ENCODE peak calls at places on chromosomes 6 and 20, in four cellular contexts. W is IMR-90, K is H9, R is mesendoderm. L is an unnamed sample.

GRCh38 chr6:42106663-42107023 is 35.8 kb downstream of the C6orf132 start:
- DNase-seq in R (no peak), W (no peak), K (no peak), L (no peak)

GRCh38 chr20:45070932-45071632 is 29.8 kb downstream of the KCNS1 start:
- DNase-seq in K (no peak), W (peak; percentile 26), R (no peak), L (no peak)

GRCh38 chr20:46844965-46845364 is 49.7 kb upstream of the EYA2 start:
- DNase-seq in R (no peak), K (no peak), W (no peak), L (no peak)

GRCh38 chr6:136067731-136068341 is 182.3 kb downstream of the MTFR2 start:
- DNase-seq in W (peak; percentile 39), R (peak; percentile 99), K (peak; percentile 63), L (peak; percentile 48)

GRCh38 chr6:89930789-89931188 is 36.5 kb downstream of the GJA10 start:
- DNase-seq in R (no peak), K (no peak), W (no peak), L (peak; percentile 43)

GRCh38 chr6:95693108-95693507 is 115.8 kb downstream of the MANEA start:
- DNase-seq in R (peak; percentile 28), K (no peak), W (no peak), L (no peak)

GRCh38 chr20:63094767-63095499 is 88.2 kb upstream of the BHLHE23 start:
- DNase-seq in W (no peak), R (no peak), K (peak; percentile 17), L (no peak)

GRCh38 chr20:57652865-57653545 is 32.8 kb upstream of the ZBP1 start:
- DNase-seq in W (no peak), R (no peak), K (peak; percentile 22), L (no peak)

GRCh38 chr6:39929733-39930461 is 4.4 kb downstream of the MOCS1 start:
- DNase-seq in R (no peak), W (peak; percentile 26), K (no peak), L (no peak)

GRCh38 chr6:26123675-26124549 is 36.7 kb downstream of the HFE start:
- DNase-seq in K (peak; percentile 89), R (peak; percentile 100), W (peak; percentile 100), L (peak; percentile 80)

GRCh38 chr6:50586074-50586473 is 127.3 kb upstream of the TFAP2D start:
- DNase-seq in K (peak; percentile 31), W (no peak), R (no peak), L (no peak)

GRCh38 chr20:48463916-48464315 is 363.9 kb downstream of the PREX1 start:
- DNase-seq in K (no peak), R (peak; percentile 39), W (peak; percentile 63), L (no peak)

GRCh38 chr6:23013776-23014175 is 444.4 kb downstream of the HDGFL1 start:
- DNase-seq in W (peak; percentile 80), K (no peak), R (peak; percentile 52), L (no peak)

GRCh38 chr6:4008324-4009047 is 70.5 kb downstream of the FAM217A start:
- DNase-seq in K (no peak), W (peak; percentile 92), R (peak; percentile 48), L (no peak)

GRCh38 chr6:1424306-1424927 is 35.0 kb downstream of the FOXF2 start:
- DNase-seq in W (peak; percentile 77), R (peak; percentile 79), K (peak; percentile 74), L (peak; percentile 31)

GRCh38 chr6:154792761-154793160 is 59.5 kb downstream of the SCAF8 start:
- DNase-seq in W (peak; percentile 12), K (no peak), R (no peak), L (no peak)

GRCh38 chr20:62066339-62066982 is 780 bp upstream of the TAF4 start:
- DNase-seq in W (no peak), R (peak; percentile 87), K (peak; percentile 73), L (peak; percentile 79)

GRCh38 chr20:12775041-12775440 is 233.7 kb upstream of the SPTLC3 start:
- DNase-seq in R (peak; percentile 31), K (no peak), W (no peak), L (no peak)

GRCh38 chr20:58461899-58462298 is 53.3 kb downstream of the APCDD1L start:
- DNase-seq in R (no peak), W (no peak), K (no peak), L (no peak)

GRCh38 chr6:48917233-48917632 is 545.8 kb downstream of the MMUT start:
- DNase-seq in R (no peak), K (no peak), W (no peak), L (no peak)

GRCh38 chr20:33450867-33451266 is 7.3 kb upstream of the SNTA1 start:
- DNase-seq in K (no peak), R (no peak), W (peak; percentile 40), L (no peak)

GRCh38 chr6:33744895-33745546 is 1.7 kb downstream of the IP6K3 start:
- DNase-seq in K (no peak), R (no peak), W (no peak), L (peak; percentile 59)

GRCh38 chr6:133837801-133838349 is 51.0 kb upstream of the TCF21 start:
- DNase-seq in W (no peak), R (peak; percentile 88), K (peak; percentile 91), L (peak; percentile 87)

GRCh38 chr6:44256291-44257006 is 879 bp downstream of the SLC35B2 start:
- DNase-seq in K (peak; percentile 62), W (no peak), R (peak; percentile 68), L (peak; percentile 60)

GRCh38 chr20:53805895-53806384 is 212.3 kb upstream of the ZNF217 start:
- DNase-seq in W (peak; percentile 81), K (no peak), R (no peak), L (no peak)

GRCh38 chr20:23128461-23129125 is 42.5 kb upstream of the CD93 start:
- DNase-seq in R (no peak), K (no peak), W (no peak), L (no peak)

GRCh38 chr20:53989401-53989800 is 81.0 kb downstream of the BCAS1 start:
- DNase-seq in K (no peak), R (no peak), W (no peak), L (no peak)

GRCh38 chr6:129015721-129016120 is 132.8 kb downstream of the LAMA2 start:
- DNase-seq in K (no peak), W (no peak), R (no peak), L (no peak)

GRCh38 chr6:142112451-142113061 is 20.2 kb upstream of the GJE1 start:
- DNase-seq in R (peak; percentile 78), K (peak; percentile 55), W (peak; percentile 77), L (peak; percentile 82)

GRCh38 chr20:62929051-62929538 is 2.8 kb upstream of the DIDO1 start:
- DNase-seq in R (peak; percentile 90), K (peak; percentile 96), W (peak; percentile 58), L (no peak)

GRCh38 chr20:43188234-43188653 is 1.5 kb downstream of the PTPRT start:
- DNase-seq in W (no peak), R (peak; percentile 28), K (no peak), L (no peak)

GRCh38 chr6:127516676-127517273 is 2.4 kb downstream of the MTCL3 start:
- DNase-seq in W (peak; percentile 57), R (peak; percentile 89), K (peak; percentile 74), L (peak; percentile 74)

GRCh38 chr20:5216663-5217062 is 89.9 kb downstream of the CDS2 start:
- DNase-seq in W (no peak), K (no peak), R (no peak), L (no peak)

GRCh38 chr20:57654998-57655811 is 35.0 kb upstream of the ZBP1 start:
- DNase-seq in R (peak; percentile 46), K (peak; percentile 44), W (no peak), L (peak; percentile 57)

GRCh38 chr6:108732101-108732870 is 115.9 kb upstream of the ARMC2 start:
- DNase-seq in R (peak; percentile 53), K (peak; percentile 43), W (peak; percentile 46), L (no peak)

DNA sequence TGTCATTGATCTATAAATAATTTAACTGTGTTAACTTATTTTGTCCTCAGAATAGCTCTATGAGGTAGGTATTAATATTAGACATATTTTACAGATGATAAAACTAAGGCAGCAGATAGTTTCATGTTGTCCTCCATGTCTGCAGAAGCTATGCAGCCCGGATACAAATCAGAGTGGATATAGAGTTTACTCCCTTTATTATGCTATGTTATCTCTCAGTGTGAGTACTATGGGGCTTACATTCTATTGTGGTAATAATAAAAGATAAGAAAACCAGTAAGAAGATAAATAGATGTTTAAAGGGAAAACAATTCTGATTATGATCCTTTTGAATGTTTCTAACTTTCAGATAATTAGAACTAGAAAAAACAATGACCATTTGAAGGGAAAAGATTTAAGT is 979.8 kb upstream of the CITED2 start:
- DNase-seq in R (no peak), K (no peak), W (no peak), L (no peak)
- H4K5ac ChIP-seq in R (no peak overlapping the region), K (no peak overlapping the region), W (no peak overlapping the region), L (no peak overlapping the region)

DNA sequence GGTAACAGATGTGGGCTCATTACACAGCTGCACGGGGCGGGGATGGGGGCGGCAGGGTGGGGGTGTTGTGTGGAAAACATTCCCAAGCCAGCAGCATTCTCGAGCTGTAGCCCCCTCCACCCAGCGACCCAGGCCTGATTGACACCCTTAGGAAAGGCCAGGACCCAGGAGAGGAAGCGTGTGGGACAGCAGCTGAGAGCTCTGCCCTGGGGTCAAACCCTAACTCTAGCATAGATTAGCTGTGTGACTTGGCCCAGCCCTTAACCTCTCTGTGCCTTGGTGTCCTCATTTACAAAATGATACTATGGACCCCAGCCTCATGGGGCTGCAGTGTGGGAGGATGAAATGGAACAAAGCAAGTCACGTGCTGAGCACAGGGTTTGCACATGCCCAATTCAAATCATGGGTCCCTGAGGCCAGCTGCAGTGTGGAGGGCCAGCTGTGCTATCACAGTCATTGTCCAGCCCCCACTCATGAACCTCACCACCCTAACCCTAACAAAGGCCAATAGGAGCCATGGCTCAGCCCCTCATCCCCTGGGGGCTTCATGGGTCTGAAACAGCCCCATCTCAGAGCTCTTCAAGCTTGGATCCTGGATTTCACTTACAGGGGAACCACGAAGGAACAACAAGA is 125.4 kb upstream of the MAFB start:
- DNase-seq in R (no peak), K (peak; percentile 4), W (no peak), L (no peak)
- H4K5ac ChIP-seq in R (no peak overlapping the region), K (no peak overlapping the region), W (no peak overlapping the region), L (no peak overlapping the region)

GRCh38 chr6:15596241-15596896 is 66.5 kb downstream of the DTNBP1 start:
- DNase-seq in R (peak; percentile 11), K (no peak), W (no peak), L (no peak)

GRCh38 chr6:15595461-15596173 is 67.2 kb downstream of the DTNBP1 start:
- DNase-seq in K (no peak), W (peak; percentile 41), R (no peak), L (no peak)

GRCh38 chr6:15594512-15595241 is 68.2 kb downstream of the DTNBP1 start:
- DNase-seq in K (no peak), W (no peak), R (no peak), L (no peak)

GRCh38 chr6:15592610-15593009 is 70.2 kb downstream of the DTNBP1 start:
- DNase-seq in W (no peak), R (no peak), K (no peak), L (no peak)

GRCh38 chr6:15593798-15594197 is 69.0 kb downstream of the DTNBP1 start:
- DNase-seq in W (peak; percentile 27), K (no peak), R (no peak), L (no peak)
- H4K5ac ChIP-seq in W (no peak overlapping the region), K (no peak overlapping the region), R (no peak overlapping the region), L (no peak overlapping the region)

GRCh38 chr6:112574190-112574589 is 227.1 kb downstream of the RFPL4B start:
- DNase-seq in W (no peak), R (peak; percentile 40), K (no peak), L (no peak)

GRCh38 chr6:112571886-112572285 is 224.8 kb downstream of the RFPL4B start:
- DNase-seq in W (peak; percentile 84), K (no peak), R (no peak), L (no peak)

GRCh38 chr6:112579601-112580000 is 232.5 kb downstream of the RFPL4B start:
- DNase-seq in R (no peak), K (no peak), W (peak; percentile 61), L (no peak)

GRCh38 chr6:112575309-112575834 is 228.2 kb downstream of the RFPL4B start:
- DNase-seq in R (no peak), W (no peak), K (no peak), L (no peak)

GRCh38 chr6:112576421-112576820 is 229.3 kb downstream of the RFPL4B start:
- DNase-seq in W (no peak), K (no peak), R (no peak), L (no peak)
- H4K5ac ChIP-seq in W (no peak overlapping the region), K (no peak overlapping the region), R (no peak overlapping the region), L (no peak overlapping the region)